ENCODE peak calls at places on chromosomes 13 and 19, in six cellular contexts. F is GM06990; N is thoracic aorta; O is CD8-positive, alpha-beta T cell; R is endothelial cell; L is AG09309. W is an unnamed sample.

GRCh38 chr13:46211116-46211515 is 612 bp upstream of the LRRC63 start:
- DNase-seq in O (no peak), R (no peak), N (no peak), F (no peak), L (no peak), W (peak)

GRCh38 chr13:72864142-72865035 is 82.5 kb downstream of the PIBF1 start:
- DNase-seq in F (peak), N (no peak), O (no peak), L (peak), R (no peak), W (peak)

GRCh38 chr19:13764821-13765394 is 586 bp downstream of the MRI1 start:
- DNase-seq in O (no peak), L (no peak), F (peak), N (no peak), R (peak), W (peak)

GRCh38 chr13:76226941-76227340 is 590.8 kb downstream of the LMO7 start:
- DNase-seq in L (no peak), N (no peak), R (no peak), O (no peak), F (no peak), W (no peak)

GRCh38 chr19:55613930-55614710 is 8.7 kb downstream of the ZNF865 start:
- DNase-seq in L (no peak), O (no peak), N (no peak), F (no peak), R (no peak), W (no peak)

GRCh38 chr13:36346222-36347083 is at the start of gene SPART:
- DNase-seq in N (peak), O (peak), F (peak), L (peak), R (peak), W (peak)

GRCh38 chr13:48675247-48675646 is 21.5 kb downstream of the CYSLTR2 start:
- DNase-seq in F (no peak), O (no peak), N (no peak), R (no peak), L (no peak), W (no peak)

GRCh38 chr13:60267498-60268202 is 103.9 kb upstream of the DIAPH3 start:
- DNase-seq in N (no peak), F (no peak), L (no peak), O (no peak), R (no peak), W (no peak)

GRCh38 chr19:45173816-45174215 is 4.2 kb downstream of the TRAPPC6A start:
- DNase-seq in O (no peak), R (no peak), N (no peak), F (no peak), L (peak), W (no peak)

GRCh38 chr13:59746291-59746962 is 417.3 kb downstream of the DIAPH3 start:
- DNase-seq in N (no peak), L (peak), O (no peak), R (no peak), F (no peak), W (no peak)

GRCh38 chr13:31846984-31847752 is 107.8 kb downstream of the RXFP2 start:
- DNase-seq in N (no peak), F (no peak), O (no peak), R (no peak), L (no peak), W (no peak)

GRCh38 chr19:12668937-12669271 is 2.3 kb downstream of the WDR83 start:
- DNase-seq in N (no peak), R (peak), L (no peak), O (peak), F (no peak), W (peak)

GRCh38 chr19:47186337-47187022 is 44.5 kb downstream of the BBC3 start:
- DNase-seq in F (peak), L (no peak), R (no peak), N (no peak), O (peak), W (peak)

GRCh38 chr13:89550842-89551422 is 1796.6 kb upstream of the MIR17HG start:
- DNase-seq in N (no peak), L (no peak), F (no peak), O (no peak), R (no peak), W (no peak)

GRCh38 chr13:98843482-98843877 is 91.0 kb upstream of the SLC15A1 start:
- DNase-seq in F (no peak), R (no peak), O (no peak), N (no peak), L (no peak), W (no peak)

GRCh38 chr13:50668882-50669281 is 174.6 kb downstream of the DLEU7 start:
- DNase-seq in L (no peak), F (no peak), R (no peak), O (no peak), N (no peak), W (no peak)

GRCh38 chr13:42796747-42797356 is 15.5 kb downstream of the FAM216B start:
- DNase-seq in F (no peak), L (no peak), R (no peak), N (no peak), O (no peak), W (no peak)

GRCh38 chr13:98549006-98549727 is 27.7 kb downstream of the STK24 start:
- DNase-seq in L (peak), F (no peak), O (no peak), N (no peak), R (no peak), W (no peak)

GRCh38 chr13:25980255-25980654 is 71.6 kb downstream of the SHISA2 start:
- DNase-seq in N (no peak), L (no peak), R (peak), O (no peak), F (no peak), W (no peak)

GRCh38 chr19:23098988-23099387 is 17.8 kb upstream of the ZNF730 start:
- DNase-seq in F (no peak), O (no peak), R (no peak), N (no peak), L (no peak), W (no peak)

GRCh38 chr19:30664358-30665058 is 292.3 kb downstream of the ZNF536 start:
- DNase-seq in L (no peak), N (no peak), R (no peak), O (no peak), F (no peak), W (no peak)

GRCh38 chr13:48570225-48570828 is 37.4 kb upstream of the RCBTB2 start:
- DNase-seq in O (no peak), N (no peak), R (no peak), L (no peak), F (no peak), W (no peak)

GRCh38 chr19:5036733-5037681 is 68.1 kb downstream of the KDM4B start:
- DNase-seq in F (no peak), R (no peak), O (no peak), L (no peak), N (no peak), W (no peak)

GRCh38 chr19:44367024-44367423 is 10.5 kb upstream of the ZNF112 start:
- DNase-seq in R (no peak), O (no peak), F (no peak), L (no peak), N (no peak), W (no peak)

GRCh38 chr13:110272227-110272626 is 34.7 kb downstream of the COL4A1 start:
- DNase-seq in F (no peak), L (no peak), O (no peak), R (no peak), N (no peak), W (no peak)

GRCh38 chr19:30086916-30087315 is 144.9 kb downstream of the URI1 start:
- DNase-seq in O (no peak), L (no peak), N (no peak), R (no peak), F (no peak), W (no peak)

GRCh38 chr19:36051236-36051635 is 2.8 kb downstream of the THAP8 start:
- DNase-seq in N (no peak), R (peak), F (no peak), L (no peak), O (no peak), W (no peak)

GRCh38 chr19:39843919-39844793 is 2.0 kb downstream of the FBL start:
- DNase-seq in F (no peak), N (no peak), O (no peak), L (no peak), R (peak), W (peak)

GRCh38 chr19:39846678-39847486 is 703 bp upstream of the FBL start:
- DNase-seq in L (no peak), N (no peak), O (no peak), F (no peak), R (no peak), W (no peak)

GRCh38 chr19:39845172-39845571 is 1.0 kb downstream of the FBL start:
- DNase-seq in O (no peak), N (no peak), R (no peak), F (no peak), L (no peak), W (no peak)

GRCh38 chr19:39846176-39846677 is at the start of gene FBL:
- DNase-seq in F (peak), L (peak), R (peak), O (peak), N (peak), W (peak)

GRCh38 chr19:39845621-39846175 is 481 bp downstream of the FBL start:
- DNase-seq in R (no peak), F (peak), L (no peak), N (no peak), O (no peak), W (no peak)
- TF ChIP-seq CTCF in R (no peak), F (peak), L (no peak), N (no peak), O (no peak), W (peak)

GRCh38 chr13:92172191-92172590 is 773.8 kb downstream of the GPC5 start:
- DNase-seq in N (no peak), L (no peak), O (no peak), F (no peak), R (no peak), W (no peak)

GRCh38 chr13:92173254-92173653 is 774.8 kb downstream of the GPC5 start:
- DNase-seq in F (no peak), L (no peak), O (no peak), R (no peak), N (no peak), W (no peak)

GRCh38 chr13:92175330-92175729 is 776.9 kb downstream of the GPC5 start:
- DNase-seq in F (no peak), L (no peak), N (no peak), R (peak), O (no peak), W (peak)
- TF ChIP-seq CTCF in F (peak), L (peak), N (peak), R (no peak), O (no peak), W (peak)

GRCh38 chr19:42465827-42466280 is 23.1 kb upstream of the CXCL17 start:
- DNase-seq in N (no peak), O (no peak), R (no peak), L (no peak), F (peak), W (peak)
- TF ChIP-seq CTCF in N (no peak), O (no peak), R (no peak), L (no peak), F (peak), W (peak)

GRCh38 chr13:20141238-20142018 is 19.4 kb downstream of the GJA3 start:
- DNase-seq in O (no peak), R (no peak), N (no peak), L (no peak), F (no peak), W (no peak)

GRCh38 chr13:20134732-20135131 is 26.1 kb downstream of the GJA3 start:
- DNase-seq in O (no peak), R (no peak), F (no peak), L (no peak), N (no peak), W (no peak)

GRCh38 chr13:20137875-20138274 is 23.0 kb downstream of the GJA3 start:
- DNase-seq in F (no peak), N (no peak), R (no peak), O (no peak), L (no peak), W (no peak)

GRCh38 chr13:20140487-20140886 is 20.4 kb downstream of the GJA3 start:
- DNase-seq in F (no peak), L (no peak), N (no peak), O (no peak), R (no peak), W (no peak)

DNA sequence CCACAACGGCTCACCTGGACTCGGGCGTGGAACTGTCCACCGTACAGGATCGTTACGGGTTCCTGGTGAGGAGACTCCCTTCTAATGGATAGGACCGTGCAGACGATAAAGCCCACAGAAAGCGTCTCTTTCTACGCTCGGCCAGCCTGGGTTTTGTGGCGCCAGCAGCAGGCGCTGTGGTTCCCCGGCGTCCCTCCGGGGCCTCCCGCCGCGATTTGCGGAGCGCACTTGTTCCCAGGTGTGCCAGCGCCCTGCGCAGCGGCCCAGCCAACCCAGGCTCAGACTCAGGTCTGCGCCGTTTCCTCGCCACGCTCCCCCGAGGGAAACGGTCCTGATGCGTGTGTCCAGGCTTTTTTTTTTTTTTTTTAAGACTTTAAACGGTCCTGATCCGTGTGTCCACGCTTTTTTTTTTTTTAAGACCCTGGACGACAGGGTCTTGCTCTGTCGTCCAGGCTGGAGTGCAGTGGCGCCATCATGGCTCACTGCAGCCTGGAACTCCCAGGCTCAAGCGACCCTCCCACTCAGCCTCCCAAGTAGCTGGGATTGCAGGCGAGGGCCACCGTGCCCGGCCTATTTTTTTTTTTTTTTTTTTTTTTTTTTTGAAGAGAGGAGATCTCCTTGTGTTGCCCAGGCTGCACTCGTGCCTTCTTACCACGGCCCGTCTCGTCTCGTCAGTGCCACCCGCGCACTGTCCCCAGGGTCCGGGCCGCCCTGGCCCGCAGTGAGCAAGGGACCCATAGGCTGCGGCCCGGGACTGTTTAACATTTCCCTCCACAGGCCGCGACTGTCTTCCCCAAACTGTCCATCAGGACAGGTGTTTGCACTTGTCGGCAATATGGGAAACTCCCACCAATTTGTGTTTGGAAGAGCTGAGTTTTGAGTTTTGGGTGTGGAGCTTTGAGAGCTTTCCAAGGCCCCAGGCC is 23.8 kb downstream of the GJA3 start:
- DNase-seq in R (peak), N (no peak), F (peak), O (no peak), L (no peak), W (peak)
- TF ChIP-seq CTCF in R (no peak), N (no peak), F (peak), O (no peak), L (peak), W (peak)

GRCh38 chr13:41505209-41505835 is 48.0 kb downstream of the RGCC start:
- DNase-seq in L (peak), F (no peak), R (no peak), N (no peak), O (no peak), W (no peak)
- TF ChIP-seq CTCF in L (no peak), F (no peak), R (no peak), N (no peak), O (no peak), W (no peak)

GRCh38 chr19:54190942-54191670 is at the start of gene TSEN34:
- DNase-seq in F (peak), L (no peak), N (no peak), O (peak), R (peak), W (peak)

GRCh38 chr19:54188224-54188871 is 1.0 kb downstream of the MBOAT7 start:
- DNase-seq in L (no peak), N (no peak), O (no peak), F (no peak), R (no peak), W (no peak)

GRCh38 chr19:54189668-54190502 is 505 bp upstream of the MBOAT7 start:
- DNase-seq in N (peak), O (peak), R (peak), F (peak), L (peak), W (peak)

GRCh38 chr19:54190503-54190941 is 586 bp upstream of the TSEN34 start:
- DNase-seq in R (peak), N (peak), O (peak), L (peak), F (peak), W (peak)

GRCh38 chr19:54189020-54189667 is at the start of gene MBOAT7:
- DNase-seq in F (no peak), O (no peak), R (no peak), N (no peak), L (no peak), W (peak)
- TF ChIP-seq CTCF in F (no peak), O (no peak), R (no peak), N (peak), L (no peak), W (peak)

GRCh38 chr19:37332839-37333238 is 38.1 kb upstream of the ZNF527 start:
- DNase-seq in F (no peak), L (no peak), O (no peak), N (no peak), R (no peak), W (no peak)

GRCh38 chr19:37334179-37335071 is 36.5 kb upstream of the ZNF527 start:
- DNase-seq in L (peak), N (peak), O (peak), R (peak), F (peak), W (peak)

GRCh38 chr19:37333457-37333856 is 37.4 kb upstream of the ZNF527 start:
- DNase-seq in O (no peak), F (no peak), N (no peak), L (no peak), R (no peak), W (no peak)

DNA sequence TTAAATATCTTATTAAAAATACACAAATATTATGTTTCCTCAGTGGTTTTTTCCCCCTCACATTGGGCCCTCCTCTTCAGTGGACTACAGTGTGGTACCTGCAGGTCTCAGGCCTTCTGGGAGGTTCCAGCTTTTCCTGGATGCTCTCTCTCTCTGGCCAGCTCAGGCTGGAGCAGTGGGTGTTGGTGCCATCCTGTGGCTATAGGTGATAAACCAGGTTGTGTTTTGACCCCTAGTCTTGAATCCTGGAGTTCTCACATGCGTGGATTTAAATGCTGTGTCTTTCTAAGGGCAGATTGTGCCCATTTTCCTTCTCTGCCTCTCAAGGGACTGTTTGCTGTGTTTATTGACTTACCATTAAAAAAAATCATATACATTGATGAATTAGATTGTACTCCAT is 41.2 kb upstream of the ZNF527 start:
- DNase-seq in O (no peak), L (no peak), R (peak), N (no peak), F (no peak), W (no peak)
- TF ChIP-seq CTCF in O (no peak), L (no peak), R (no peak), N (no peak), F (no peak), W (peak)

W was measured in GM13977.